ENCODE peak calls at places on chromosome 13, in four cellular contexts. I is gastrocnemius medialis, H is uterus, E is adrenal gland. R is an unnamed sample.

GRCh38 chr13:73131247-73131646 is 72.4 kb downstream of the KLF5 start:
- DNase-seq in H (no peak), I (no peak), E (no peak), R (peak)

GRCh38 chr13:51518847-51519246 is 65.4 kb upstream of the WDFY2 start:
- DNase-seq in H (no peak), E (no peak), I (no peak), R (no peak)

GRCh38 chr13:73060251-73061160 is 1.7 kb downstream of the KLF5 start:
- DNase-seq in E (peak), I (peak), H (peak), R (no peak)

GRCh38 chr13:94706854-94707399 is 5.4 kb downstream of the SOX21 start:
- DNase-seq in I (no peak), E (no peak), H (no peak), R (no peak)

GRCh38 chr13:79434578-79434977 is 28.5 kb upstream of the RBM26 start:
- DNase-seq in H (no peak), E (no peak), I (no peak), R (no peak)

GRCh38 chr13:25153736-25154135 is 18.4 kb downstream of the AMER2 start:
- DNase-seq in H (no peak), I (no peak), E (no peak), R (no peak)

GRCh38 chr13:80116107-80116506 is 224.8 kb downstream of the SPRY2 start:
- DNase-seq in H (no peak), I (no peak), E (no peak), R (no peak)

GRCh38 chr13:97986841-97987240 is 33.4 kb downstream of the IPO5 start:
- DNase-seq in H (no peak), E (no peak), I (no peak), R (no peak)

GRCh38 chr13:27470042-27470830 is 19.9 kb upstream of the MTIF3 start:
- DNase-seq in H (no peak), E (no peak), I (no peak), R (no peak)

GRCh38 chr13:50152224-50152623 is 137.0 kb downstream of the KCNRG start:
- DNase-seq in H (no peak), I (no peak), E (no peak), R (no peak)

DNA sequence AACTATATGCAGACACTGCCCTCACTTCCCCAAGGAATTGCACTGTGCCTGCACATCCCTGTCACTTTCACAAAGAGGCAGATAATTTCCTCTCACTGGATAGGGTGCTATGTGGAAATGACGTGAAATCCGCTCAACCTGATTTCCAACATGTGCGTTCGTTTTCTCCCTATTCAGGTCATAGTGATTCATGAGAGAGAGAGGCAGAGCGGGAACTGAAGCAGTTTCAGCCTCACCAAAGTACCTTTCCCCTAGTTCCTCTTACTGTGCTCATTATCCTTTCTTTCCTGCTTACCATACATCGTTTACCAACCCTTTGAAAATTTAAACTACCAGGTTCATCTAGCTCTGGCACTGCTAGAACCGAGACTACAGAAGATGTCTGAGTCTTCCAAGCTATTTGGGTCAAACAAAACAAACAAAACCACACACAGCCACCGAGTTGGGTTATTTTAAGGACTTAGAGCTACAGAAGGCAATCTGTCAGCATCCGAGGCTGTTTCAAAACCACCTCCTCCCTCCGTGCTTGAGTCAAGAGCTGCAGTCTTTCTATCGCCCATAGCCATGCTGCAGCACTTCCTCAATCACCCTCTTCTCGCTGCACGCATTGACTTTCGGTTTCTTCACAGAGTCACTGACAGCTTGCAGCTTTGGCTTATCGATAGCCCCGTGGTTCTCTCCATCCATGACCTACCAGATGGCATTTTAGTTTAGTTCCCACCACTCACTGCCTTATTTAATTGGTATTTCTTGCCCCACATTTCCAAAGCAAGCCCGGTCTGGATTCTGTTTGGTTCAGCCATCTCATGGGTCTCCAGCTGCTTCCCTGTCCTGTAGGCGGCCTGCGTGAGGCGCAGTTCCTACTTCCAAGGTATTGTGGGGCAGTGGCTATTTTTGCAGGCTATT is 1395.8 kb downstream of the EFNB2 start:
- DNase-seq in E (peak), I (peak), H (no peak), R (no peak)
- H3K4me3 ChIP-seq in E (no peak), I (peak), H (no peak), R (peak)

GRCh38 chr13:110412132-110412912 is 105.2 kb downstream of the COL4A2 start:
- DNase-seq in H (peak), E (peak), I (peak), R (peak)
- TF ChIP-seq POLR2A in H (peak), E (no peak), I (no peak), R (no peak)

DNA sequence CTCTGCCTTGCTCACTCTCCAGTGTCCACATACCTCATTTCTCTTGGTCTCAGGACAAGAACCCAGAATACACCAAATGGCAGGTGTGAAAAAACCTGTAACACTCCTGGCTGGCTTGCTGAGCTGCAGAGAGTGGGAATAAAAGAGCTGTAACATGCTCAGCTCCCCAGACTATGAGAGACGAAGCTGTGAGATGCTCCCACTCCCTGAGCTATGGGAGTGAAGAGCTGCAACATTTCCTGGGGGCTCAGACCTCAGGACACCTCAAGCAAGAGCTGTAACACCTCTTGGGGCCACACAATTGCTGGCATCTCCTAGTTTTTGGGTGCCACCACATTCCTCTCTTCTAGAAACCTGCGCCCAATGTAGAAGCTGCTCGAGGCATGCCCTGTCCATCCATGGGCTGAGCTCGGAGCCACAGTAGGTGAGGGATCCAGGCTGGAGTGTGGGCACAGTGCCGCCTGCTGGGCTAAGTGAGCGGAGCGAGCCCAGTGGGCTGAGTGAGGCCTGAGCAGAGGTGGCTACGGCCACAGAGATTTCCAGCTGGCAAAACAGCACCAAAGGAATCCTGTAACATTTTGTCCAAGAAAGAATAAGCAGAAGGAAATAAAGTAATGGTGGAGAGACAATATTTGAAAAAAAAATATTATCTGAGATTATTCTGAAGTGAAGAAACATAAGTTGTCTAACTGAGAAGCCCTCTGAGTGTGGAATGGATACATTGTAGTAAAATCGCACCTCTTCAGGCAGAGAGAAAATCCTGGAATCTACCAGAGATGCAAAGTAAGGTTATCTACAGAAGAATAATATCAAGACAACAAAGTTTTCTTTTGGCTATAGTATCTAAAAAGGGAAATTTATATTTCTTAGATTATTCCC is 186.2 kb upstream of the PCDH9 start:
- DNase-seq in H (no peak), E (peak), I (no peak), R (no peak)
- TF ChIP-seq CTCF in H (no peak), E (peak), I (no peak), R (peak)

GRCh38 chr13:107866007-107866665 is 349.2 kb downstream of the LIG4 start:
- DNase-seq in E (peak), H (no peak), I (no peak), R (no peak)

GRCh38 chr13:107865643-107866006 is 349.7 kb downstream of the LIG4 start:
- DNase-seq in E (no peak), H (no peak), I (no peak), R (no peak)

GRCh38 chr13:107864543-107865460 is 350.5 kb downstream of the LIG4 start:
- DNase-seq in H (no peak), E (no peak), I (no peak), R (no peak)

GRCh38 chr13:107867701-107868661 is 347.4 kb downstream of the LIG4 start:
- DNase-seq in H (no peak), E (no peak), I (no peak), R (no peak)

GRCh38 chr13:107866666-107867623 is 348.4 kb downstream of the LIG4 start:
- DNase-seq in I (no peak), H (no peak), E (no peak), R (no peak)
- H3K4me3 ChIP-seq in I (peak), H (peak), E (no peak), R (peak)

GRCh38 chr13:101026736-101027398 is 352.3 kb upstream of the TMTC4 start:
- DNase-seq in H (no peak), E (no peak), I (no peak), R (no peak)

GRCh38 chr13:101025925-101026324 is 351.3 kb upstream of the TMTC4 start:
- DNase-seq in I (no peak), E (no peak), H (no peak), R (no peak)

GRCh38 chr13:101026328-101026727 is 351.7 kb upstream of the TMTC4 start:
- DNase-seq in H (no peak), E (no peak), I (no peak), R (no peak)

DNA sequence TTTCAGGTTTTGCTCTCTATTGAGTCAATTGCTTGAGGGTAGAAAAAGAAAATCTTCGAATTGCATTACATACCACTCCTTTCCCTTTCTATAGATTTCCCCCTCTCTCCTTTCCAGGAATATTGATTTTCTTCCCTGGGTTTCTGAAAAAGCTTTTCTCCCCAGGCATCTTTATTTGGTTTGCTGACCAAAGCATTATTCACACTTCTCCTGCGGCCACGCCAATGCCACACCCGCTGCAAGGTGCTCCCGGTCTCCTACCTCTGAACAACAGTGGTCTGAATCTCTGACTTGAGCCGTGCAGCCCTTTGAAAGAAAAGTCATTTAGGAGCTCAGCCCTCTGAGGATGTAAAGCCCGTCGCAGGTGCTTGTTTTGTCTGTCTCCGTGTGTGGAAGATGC is 350.9 kb upstream of the TMTC4 start:
- DNase-seq in E (no peak), I (no peak), H (no peak), R (no peak)
- TF ChIP-seq POLR2A in E (no peak), I (no peak), H (no peak), R (no peak)

GRCh38 chr13:71459708-71460107 is 407.3 kb downstream of the DACH1 start:
- DNase-seq in E (no peak), H (no peak), I (no peak), R (no peak)
- TF ChIP-seq CTCF in E (no peak), H (no peak), I (no peak), R (no peak)

DNA sequence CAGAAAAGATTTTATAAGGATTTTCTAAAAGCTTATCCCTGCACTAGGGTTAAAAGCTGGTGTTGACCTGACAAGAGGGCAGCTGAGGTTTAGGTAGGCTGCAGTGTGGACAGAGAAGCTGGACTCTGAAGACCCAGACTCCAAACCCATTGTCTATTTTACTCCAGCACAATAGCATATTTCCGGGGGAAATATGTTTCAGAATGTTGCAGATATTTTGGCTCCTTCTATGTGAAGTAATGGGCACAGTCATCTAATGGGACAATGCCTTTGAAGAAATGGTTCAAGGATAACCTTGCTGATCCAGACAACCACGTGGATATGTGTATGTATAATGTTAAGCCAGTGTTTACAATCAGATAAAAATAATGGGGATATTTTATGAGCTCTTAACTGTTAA is 173.8 kb upstream of the TSC22D1 start:
- DNase-seq in E (no peak), H (no peak), I (no peak), R (no peak)
- H3K4me3 ChIP-seq in E (no peak), H (no peak), I (no peak), R (no peak)

GRCh38 chr13:99498304-99499161 is 2.7 kb upstream of the TM9SF2 start:
- DNase-seq in I (peak), H (peak), E (peak), R (peak)
- TF ChIP-seq POLR2A in I (peak), H (no peak), E (peak), R (peak)

DNA sequence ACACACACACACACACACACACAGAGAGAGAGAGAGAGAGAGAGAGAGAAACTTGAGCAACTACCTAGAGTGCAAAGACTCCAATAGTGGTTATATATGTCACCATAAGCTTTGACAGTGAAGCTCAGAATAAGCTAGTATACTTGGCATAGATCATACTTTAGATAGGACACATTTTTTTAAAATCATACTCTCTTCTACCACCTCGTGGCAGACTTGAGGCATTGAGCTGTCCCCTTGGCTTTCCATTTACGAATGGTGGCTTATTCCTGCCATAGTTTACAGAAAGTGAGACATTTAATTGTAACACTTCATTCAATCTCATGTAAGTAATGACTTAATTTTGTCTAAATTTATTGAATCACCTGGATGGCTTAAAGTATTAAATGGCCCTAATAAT is 108.2 kb downstream of the EDNRB start:
- DNase-seq in H (no peak), I (no peak), E (no peak), R (no peak)
- TF ChIP-seq CTCF in H (no peak), I (no peak), E (peak), R (no peak)

DNA sequence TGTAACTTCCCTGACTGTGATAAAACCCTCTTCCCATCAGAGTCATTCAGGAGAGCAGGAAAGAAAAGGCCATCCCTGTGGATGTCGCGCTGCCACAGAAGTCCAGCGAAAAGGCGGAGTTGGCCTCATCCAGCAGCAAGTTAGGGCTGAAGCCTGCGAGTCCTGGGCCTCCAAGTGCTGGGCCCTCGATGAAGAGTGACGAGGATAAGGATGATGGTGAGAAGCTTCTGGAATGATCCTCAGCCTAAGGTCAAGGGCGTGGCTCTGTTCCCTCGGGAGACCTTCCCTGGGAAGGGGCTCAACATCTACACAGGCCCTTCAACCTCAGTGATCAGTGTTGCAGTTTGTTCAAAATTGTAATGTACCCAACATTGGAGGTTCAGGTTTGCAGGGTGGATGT is 22.3 kb downstream of the TEX29 start:
- DNase-seq in E (no peak), I (no peak), H (no peak), R (peak)
- H3K4me3 ChIP-seq in E (no peak), I (no peak), H (no peak), R (no peak)

R was measured in esophagus muscularis mucosa.